ENCODE peak calls at places on chromosomes 16 and 17, in five cellular contexts. V, Q, J, R and T are unnamed samples.

GRCh38 chr17:72747416-72747815 is 345.1 kb downstream of the SLC39A11 start:
- DNase-seq in V (no peak), Q (no peak), J (no peak), R (no peak), T (no peak)

GRCh38 chr17:61997649-61998048 is 67.4 kb downstream of the MED13 start:
- DNase-seq in V (no peak), Q (no peak), J (no peak), R (no peak), T (no peak)

GRCh38 chr17:27568216-27568615 is 62.8 kb upstream of the LGALS9 start:
- DNase-seq in V (no peak), Q (no peak), J (no peak), R (no peak), T (no peak)

GRCh38 chr17:50048988-50049387 is 6.9 kb upstream of the ITGA3 start:
- DNase-seq in V (no peak), Q (no peak), J (no peak), R (no peak), T (no peak)

GRCh38 chr17:7589204-7589868 is 558 bp downstream of the SOX15 start:
- DNase-seq in V (peak; percentile 97), Q (peak; percentile 58), J (peak; percentile 68), R (peak; percentile 89), T (peak; percentile 72)

GRCh38 chr16:29825145-29826044 is 5.1 kb downstream of the MVP start:
- DNase-seq in V (no peak), Q (no peak), J (no peak), R (peak; percentile 81), T (no peak)

GRCh38 chr17:74599023-74599399 is 6.9 kb upstream of the CD300LD start:
- DNase-seq in V (no peak), Q (no peak), J (no peak), R (no peak), T (no peak)

GRCh38 chr17:7246779-7247178 is 4.5 kb upstream of the GABARAP start:
- DNase-seq in V (no peak), Q (no peak), J (no peak), R (no peak), T (no peak)

GRCh38 chr17:50049636-50050035 is 6.3 kb upstream of the ITGA3 start:
- DNase-seq in V (no peak), Q (no peak), J (no peak), R (no peak), T (no peak)

GRCh38 chr16:72172105-72173034 is at the start of gene PMFBP1:
- DNase-seq in V (no peak), Q (no peak), J (no peak), R (peak; percentile 72), T (peak; percentile 59)

GRCh38 chr17:49404906-49405305 is 9.8 kb downstream of the PHB1 start:
- DNase-seq in V (peak; percentile 81), Q (no peak), J (no peak), R (no peak), T (no peak)

GRCh38 chr17:78875738-78876597 is 27.0 kb downstream of the CEP295NL start:
- DNase-seq in V (no peak), Q (no peak), J (no peak), R (no peak), T (no peak)

GRCh38 chr16:67395458-67396158 is 2.3 kb upstream of the TPPP3 start:
- DNase-seq in V (peak; percentile 85), Q (no peak), J (no peak), R (no peak), T (no peak)

GRCh38 chr16:31487720-31488629 is 5.1 kb downstream of the SLC5A2 start:
- DNase-seq in V (no peak), Q (peak; percentile 61), J (no peak), R (no peak), T (peak; percentile 92)

GRCh38 chr17:45740553-45741330 is 43.4 kb upstream of the CRHR1 start:
- DNase-seq in V (peak; percentile 70), Q (no peak), J (peak; percentile 46), R (no peak), T (peak; percentile 26)

GRCh38 chr17:68600881-68601564 is at the start of gene FAM20A:
- DNase-seq in V (peak; percentile 87), Q (no peak), J (peak; percentile 22), R (no peak), T (no peak)

GRCh38 chr17:68603663-68604062 is 2.5 kb upstream of the FAM20A start:
- DNase-seq in V (no peak), Q (no peak), J (no peak), R (no peak), T (no peak)

GRCh38 chr17:68601565-68602266 is 549 bp upstream of the FAM20A start:
- DNase-seq in V (no peak), Q (no peak), J (no peak), R (no peak), T (no peak)

GRCh38 chr17:68602267-68602644 is 1.1 kb upstream of the FAM20A start:
- DNase-seq in V (no peak), Q (no peak), J (no peak), R (no peak), T (no peak)

GRCh38 chr17:68603027-68603426 is 1.9 kb upstream of the FAM20A start:
- DNase-seq in V (peak; percentile 90), Q (no peak), J (no peak), R (no peak), T (no peak)
- TF ChIP-seq CTCF in V (no peak), Q (no peak), J (no peak), R (no peak), T (no peak)

DNA sequence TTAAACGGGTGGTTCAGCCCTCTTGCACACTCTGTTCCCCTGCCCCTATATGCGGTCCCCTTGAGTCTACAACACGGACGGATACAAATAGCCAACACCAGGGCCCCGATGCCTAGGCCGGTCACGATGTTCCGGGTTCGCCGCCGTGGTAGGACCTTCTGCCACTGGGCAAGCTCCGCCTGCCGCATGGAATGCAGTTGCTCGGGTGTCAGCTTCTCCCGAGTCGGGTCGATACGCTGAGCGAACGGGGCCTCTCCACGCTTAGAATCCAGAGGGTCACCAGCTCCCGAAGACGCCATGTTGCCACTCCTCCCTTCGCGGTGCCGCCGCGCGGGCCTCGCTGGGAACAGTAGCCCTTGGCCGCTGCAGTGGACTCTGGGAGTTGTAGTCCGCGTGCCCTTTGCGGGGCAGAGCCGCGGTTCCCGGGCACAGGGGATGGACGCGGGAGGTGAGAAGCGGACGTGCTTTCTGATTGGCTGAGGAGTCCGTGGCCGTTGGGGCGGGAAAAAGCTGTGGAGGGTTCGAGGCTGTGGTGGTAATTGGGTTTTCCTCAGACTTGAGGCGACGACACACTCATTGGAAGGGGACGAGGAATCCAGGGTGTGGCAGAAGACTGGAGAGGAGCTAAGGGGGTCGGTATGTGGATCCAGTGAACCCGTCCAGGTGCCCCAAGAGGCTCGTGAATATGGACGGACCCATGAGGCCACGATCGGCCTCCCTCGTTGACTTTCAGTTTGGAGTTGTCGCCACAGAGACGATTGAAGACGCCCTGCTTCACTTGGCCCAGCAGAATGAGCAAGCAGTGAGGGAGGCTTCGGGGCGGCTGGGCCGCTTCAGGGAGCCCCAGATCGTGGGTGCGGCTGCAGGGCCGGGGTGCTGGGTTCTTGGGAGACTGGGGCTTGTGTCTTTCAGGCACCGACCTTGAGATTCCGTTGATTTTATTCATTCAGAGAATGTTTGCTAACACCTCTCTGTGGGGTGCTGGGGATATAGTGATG is at the start of the genes CNTD1 and COA3:
- DNase-seq in V (peak; percentile 96), Q (peak; percentile 59), J (peak; percentile 80), R (peak; percentile 76), T (peak; percentile 86)
- TF ChIP-seq CTCF in V (no peak), Q (no peak), J (peak; percentile 20), R (no peak), T (no peak)

GRCh38 chr17:40145476-40145875 is 5.1 kb downstream of the CASC3 start:
- DNase-seq in V (no peak), Q (no peak), J (no peak), R (no peak), T (no peak)

GRCh38 chr17:40150215-40150614 is 9.9 kb downstream of the CASC3 start:
- DNase-seq in V (no peak), Q (no peak), J (no peak), R (no peak), T (no peak)

GRCh38 chr17:40151414-40151955 is 11.1 kb downstream of the CASC3 start:
- DNase-seq in V (no peak), Q (no peak), J (no peak), R (no peak), T (no peak)

GRCh38 chr17:40153603-40154238 is 13.4 kb downstream of the CASC3 start:
- DNase-seq in V (no peak), Q (no peak), J (no peak), R (no peak), T (no peak)

GRCh38 chr17:40148527-40148926 is 8.2 kb downstream of the CASC3 start:
- DNase-seq in V (no peak), Q (no peak), J (no peak), R (no peak), T (no peak)
- TF ChIP-seq CTCF in V (no peak), Q (no peak), J (no peak), R (no peak), T (no peak)

GRCh38 chr16:81450783-81451491 is 6.3 kb downstream of the CMIP start:
- DNase-seq in V (no peak), Q (no peak), J (no peak), R (no peak), T (no peak)
- TF ChIP-seq CTCF in V (no peak), Q (no peak), J (peak; percentile 39), R (no peak), T (no peak)